ENCODE peak calls at places on chromosome 19, in six cellular contexts. J is PC-9; T is T-helper 17 cell; U is stimulated activated CD4-positive, alpha-beta T cell treated with anti-CD3 and anti-CD28 coated beads, Interleukin-1b, Interleukin-23, amount 100 ng/mL, for 1 hour; K is fibroblast of pulmonary artery; M is NCI-H1105. L is an unnamed sample.

GRCh38 chr19:39515551-39516191 is 732 bp downstream of the SELENOV start:
- DNase-seq in J (no peak), T (no peak), U (no peak), K (no peak), M (no peak), L (peak)

GRCh38 chr19:58000677-58001076 is 1.9 kb downstream of the ZNF606 start:
- DNase-seq in J (no peak), T (no peak), U (no peak), K (no peak), M (no peak), L (no peak)

GRCh38 chr19:44803442-44804428 is 5.2 kb upstream of the BCAM start:
- DNase-seq in J (peak), T (no peak), U (no peak), K (no peak), M (no peak), L (no peak)

GRCh38 chr19:8251025-8251472 is 41.9 kb downstream of the CERS4 start:
- DNase-seq in J (no peak), T (no peak), U (no peak), K (peak), M (no peak), L (no peak)

GRCh38 chr19:4059493-4059880 is 7.2 kb downstream of the ZBTB7A start:
- DNase-seq in J (no peak), T (no peak), U (no peak), K (no peak), M (no peak), L (no peak)

GRCh38 chr19:44847144-44848035 is 1.3 kb downstream of the NECTIN2 start:
- DNase-seq in J (peak), T (no peak), U (no peak), K (peak), M (peak), L (no peak)

GRCh38 chr19:3776479-3777040 is 4.5 kb upstream of the RAX2 start:
- DNase-seq in J (no peak), T (no peak), U (no peak), K (no peak), M (no peak), L (no peak)

GRCh38 chr19:45863840-45864628 is at the start of gene FOXA3:
- DNase-seq in J (no peak), T (peak), U (peak), K (peak), M (no peak), L (peak)

GRCh38 chr19:3766520-3766919 is 4.0 kb downstream of the MRPL54 start:
- DNase-seq in J (no peak), T (no peak), U (no peak), K (no peak), M (no peak), L (no peak)

GRCh38 chr19:1698636-1699035 is 46.2 kb upstream of the TCF3 start:
- DNase-seq in J (no peak), T (no peak), U (no peak), K (no peak), M (no peak), L (no peak)

GRCh38 chr19:49071860-49072547 is 495 bp downstream of the KCNA7 start:
- DNase-seq in J (no peak), T (no peak), U (no peak), K (no peak), M (no peak), L (no peak)

GRCh38 chr19:46902402-46902766 is 41.6 kb downstream of the ARHGAP35 start:
- DNase-seq in J (peak), T (no peak), U (no peak), K (no peak), M (no peak), L (no peak)

GRCh38 chr19:24033962-24034342 is 53.0 kb upstream of the ZNF254 start:
- DNase-seq in J (peak), T (no peak), U (no peak), K (peak), M (peak), L (peak)

GRCh38 chr19:7619671-7620441 is 9.5 kb downstream of the XAB2 start:
- DNase-seq in J (no peak), T (no peak), U (no peak), K (no peak), M (no peak), L (no peak)

GRCh38 chr19:29576043-29576442 is 30.0 kb upstream of the POP4 start:
- DNase-seq in J (no peak), T (no peak), U (no peak), K (no peak), M (no peak), L (no peak)

GRCh38 chr19:1747285-1748114 is 5.8 kb upstream of the ONECUT3 start:
- DNase-seq in J (peak), T (no peak), U (no peak), K (peak), M (no peak), L (no peak)

GRCh38 chr19:17606786-17607185 is 51.3 kb downstream of the COLGALT1 start:
- DNase-seq in J (no peak), T (no peak), U (no peak), K (no peak), M (no peak), L (no peak)

GRCh38 chr19:17346109-17346671 is 8.8 kb downstream of the GTPBP3 start:
- DNase-seq in J (no peak), T (peak), U (peak), K (peak), M (peak), L (peak)

GRCh38 chr19:17289489-17289888 is 7.8 kb downstream of the ANKLE1 start:
- DNase-seq in J (peak), T (no peak), U (peak), K (peak), M (no peak), L (peak)

GRCh38 chr19:14248578-14249011 is 42.6 kb upstream of the ADGRL1 start:
- DNase-seq in J (no peak), T (peak), U (peak), K (peak), M (peak), L (peak)

GRCh38 chr19:3178973-3179738 is 587 bp downstream of the S1PR4 start:
- DNase-seq in J (no peak), T (no peak), U (no peak), K (no peak), M (no peak), L (peak)

GRCh38 chr19:51317381-51317780 is 5.9 kb downstream of the IGLON5 start:
- DNase-seq in J (no peak), T (no peak), U (no peak), K (no peak), M (no peak), L (no peak)

GRCh38 chr19:49687150-49687549 is 2.2 kb upstream of the ADM5 start:
- DNase-seq in J (no peak), T (no peak), U (no peak), K (no peak), M (no peak), L (no peak)

GRCh38 chr19:44644391-44645016 is 794 bp downstream of the PVR start:
- DNase-seq in J (peak), T (no peak), U (no peak), K (peak), M (no peak), L (no peak)

GRCh38 chr19:10642473-10642872 is 11.7 kb upstream of the ILF3 start:
- DNase-seq in J (no peak), T (no peak), U (no peak), K (no peak), M (no peak), L (no peak)

GRCh38 chr19:44689290-44690130 is 9.4 kb upstream of the CEACAM16 start:
- DNase-seq in J (peak), T (peak), U (peak), K (peak), M (peak), L (peak)

GRCh38 chr19:40896418-40896796 is 14.4 kb upstream of the CYP2A7 start:
- DNase-seq in J (no peak), T (no peak), U (no peak), K (no peak), M (no peak), L (no peak)

GRCh38 chr19:45049073-45049736 is 10.4 kb downstream of the CLASRP start:
- DNase-seq in J (no peak), T (no peak), U (no peak), K (no peak), M (no peak), L (no peak)

GRCh38 chr19:4730740-4731171 is 7.1 kb upstream of the DPP9 start:
- DNase-seq in J (no peak), T (peak), U (peak), K (no peak), M (no peak), L (peak)

GRCh38 chr19:54518844-54519243 is 16.2 kb downstream of the LAIR2 start:
- DNase-seq in J (no peak), T (no peak), U (no peak), K (no peak), M (no peak), L (no peak)

GRCh38 chr19:46256855-46257254 is 27.3 kb downstream of the IGFL1 start:
- DNase-seq in J (peak), T (no peak), U (no peak), K (peak), M (no peak), L (no peak)

GRCh38 chr19:9431475-9431874 is 3.9 kb downstream of the ZNF266 start:
- DNase-seq in J (no peak), T (peak), U (peak), K (no peak), M (no peak), L (no peak)

GRCh38 chr19:14039181-14039580 is 7.6 kb downstream of the IL27RA start:
- DNase-seq in J (no peak), T (no peak), U (no peak), K (no peak), M (no peak), L (no peak)

GRCh38 chr19:44684892-44685847 is 13.8 kb upstream of the CEACAM16 start:
- DNase-seq in J (peak), T (no peak), U (no peak), K (peak), M (no peak), L (no peak)

GRCh38 chr19:10768369-10768768 is 50.5 kb downstream of the DNM2 start:
- DNase-seq in J (no peak), T (no peak), U (no peak), K (no peak), M (no peak), L (no peak)